ENCODE peak calls at places on chromosomes 5 and 9, in nine cellular contexts. K is fibroblast of lung, Z is astrocyte, B is H1, U is neural progenitor cell, J is GM12878, P is MM.1S, E is keratinocyte, W is GM23248. Y is an unnamed sample.

GRCh38 chr9:11549311-11549794 is 936.6 kb upstream of the PTPRD start:
- DNase-seq in B (no peak), K (no peak), Z (no peak), J (no peak), P (no peak), U (no peak), E (no peak), W (no peak), Y (no peak)

GRCh38 chr5:83066548-83067110 is 10.6 kb downstream of the TMEM167A start:
- DNase-seq in J (no peak), K (no peak), U (peak), W (no peak), P (no peak), Z (no peak), B (no peak), E (no peak), Y (no peak)

GRCh38 chr9:92173318-92173717 is 58.1 kb upstream of the SPTLC1 start:
- DNase-seq in J (peak), Z (no peak), E (no peak), B (no peak), K (no peak), P (no peak), U (no peak), W (no peak), Y (no peak)

GRCh38 chr5:134141346-134142050 is 27.0 kb downstream of the TCF7 start:
- DNase-seq in K (no peak), Z (no peak), E (no peak), W (peak), B (peak), U (no peak), P (no peak), J (no peak), Y (peak)

GRCh38 chr5:164296603-164297080 is 791.2 kb downstream of the MAT2B start:
- DNase-seq in K (peak), P (no peak), Z (peak), U (peak), B (peak), J (no peak), W (no peak), E (no peak), Y (no peak)

GRCh38 chr5:139543423-139543991 is 17.6 kb upstream of the UBE2D2 start:
- DNase-seq in J (no peak), W (peak), B (peak), U (peak), Z (peak), E (no peak), P (peak), K (peak), Y (no peak)

GRCh38 chr5:58963361-58963760 is 380.5 kb downstream of the RAB3C start:
- DNase-seq in U (no peak), P (no peak), W (no peak), E (no peak), J (no peak), B (no peak), K (peak), Z (peak), Y (no peak)

GRCh38 chr5:51544386-51544785 is 161.1 kb downstream of the ISL1 start:
- DNase-seq in P (no peak), U (no peak), J (no peak), E (no peak), Z (peak), W (no peak), B (no peak), K (peak), Y (no peak)

GRCh38 chr5:59034498-59035186 is 451.8 kb downstream of the RAB3C start:
- DNase-seq in E (no peak), B (no peak), U (peak), Z (peak), W (peak), K (peak), J (no peak), P (peak), Y (no peak)

GRCh38 chr9:95733687-95734659 is 141.5 kb upstream of the ERCC6L2 start:
- DNase-seq in U (no peak), Z (no peak), B (no peak), P (no peak), E (no peak), W (no peak), K (no peak), J (no peak), Y (no peak)

GRCh38 chr5:178163772-178164735 is 10.4 kb upstream of the NHP2 start:
- DNase-seq in B (peak), W (peak), U (peak), P (peak), Z (peak), E (no peak), K (peak), J (peak), Y (peak)

GRCh38 chr5:152644316-152644715 is 239.2 kb upstream of the NMUR2 start:
- DNase-seq in E (no peak), B (no peak), Z (no peak), P (no peak), W (no peak), J (no peak), U (no peak), K (no peak), Y (no peak)

GRCh38 chr5:78829811-78830499 is 155.2 kb downstream of the ARSB start:
- DNase-seq in Z (no peak), J (no peak), B (no peak), P (no peak), E (no peak), U (no peak), K (peak), W (no peak), Y (no peak)

GRCh38 chr9:124676159-124676551 is 95.0 kb downstream of the NR6A1 start:
- DNase-seq in W (peak), Z (no peak), J (no peak), K (peak), E (no peak), B (no peak), U (no peak), P (no peak), Y (no peak)

GRCh38 chr9:137491735-137492432 is 32.8 kb upstream of the NSMF start:
- DNase-seq in K (no peak), U (no peak), Z (no peak), P (no peak), E (no peak), W (no peak), B (no peak), J (no peak), Y (no peak)

GRCh38 chr5:60841361-60841760 is 2.7 kb downstream of the ELOVL7 start:
- DNase-seq in B (no peak), W (no peak), Z (no peak), K (no peak), E (no peak), P (no peak), J (no peak), U (no peak), Y (no peak)

GRCh38 chr5:95958308-95959014 is 3.2 kb downstream of the ELL2 start:
- DNase-seq in K (peak), Z (peak), E (peak), J (no peak), P (no peak), U (no peak), W (peak), B (no peak), Y (peak)

GRCh38 chr9:130343445-130343918 is 77.9 kb downstream of the HMCN2 start:
- DNase-seq in Z (no peak), W (peak), B (peak), U (peak), E (no peak), P (no peak), K (no peak), J (no peak), Y (no peak)

GRCh38 chr9:81456431-81456970 is 232.8 kb downstream of the TLE1 start:
- DNase-seq in K (peak), W (peak), J (no peak), P (no peak), U (no peak), B (no peak), Z (peak), E (no peak), Y (no peak)

GRCh38 chr9:96874947-96875459 is 20.7 kb upstream of the ZNF782 start:
- DNase-seq in Z (peak), E (peak), J (peak), W (peak), P (peak), B (no peak), U (no peak), K (peak), Y (peak)
- H3K4me3 ChIP-seq in Z (peak), E (peak), J (peak), W (peak), P (peak), B (peak), U (peak), K (peak), Y (peak)

DNA sequence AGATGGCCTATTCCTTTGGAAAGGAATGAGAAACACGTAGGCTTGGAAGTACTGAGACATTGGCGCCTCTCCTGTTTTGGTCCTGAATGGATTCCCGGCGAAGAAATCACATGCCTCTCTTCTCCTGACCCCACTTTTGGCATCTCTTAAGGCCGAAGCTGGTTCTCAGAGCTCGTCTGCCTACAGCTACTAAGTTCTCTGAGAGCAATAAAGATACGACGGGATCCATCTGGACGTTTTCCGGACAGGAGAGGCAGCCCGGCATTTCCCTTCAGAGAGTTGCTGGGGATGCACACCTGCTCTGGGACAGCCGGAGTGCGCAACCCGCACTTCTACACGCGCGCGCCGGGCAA is 336.8 kb upstream of the PUM3 start:
- DNase-seq in B (no peak), U (no peak), W (no peak), J (no peak), E (no peak), P (no peak), K (no peak), Z (no peak), Y (no peak)
- TF ChIP-seq EZH2 in B (no peak), U (no peak), W (no peak), J (no peak), E (no peak), P (no peak), K (no peak), Z (no peak), Y (no peak)

DNA sequence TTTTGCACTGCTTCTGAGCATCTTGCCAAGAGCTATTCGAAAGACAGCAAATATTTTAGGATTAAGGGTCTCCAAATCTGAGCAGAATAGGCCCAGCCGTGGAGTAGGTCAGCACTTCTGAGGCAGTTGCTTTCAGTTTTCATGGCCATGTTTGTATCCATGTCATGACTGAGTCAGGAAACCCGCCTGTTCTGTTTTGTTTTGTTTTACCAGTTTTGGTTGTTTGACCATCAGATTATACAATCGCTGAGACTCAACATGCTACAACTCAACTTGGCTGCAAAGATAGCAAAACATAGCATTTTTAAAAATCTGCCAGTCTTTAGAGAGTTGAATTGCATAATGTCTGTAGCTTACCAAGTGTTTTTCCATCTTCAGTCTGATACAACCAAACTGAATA is 185.2 kb upstream of the ZNF462 start:
- DNase-seq in K (no peak), W (no peak), E (no peak), Z (no peak), J (no peak), B (no peak), P (no peak), U (no peak), Y (no peak)
- H3K9ac ChIP-seq in K (no peak), W (no peak), E (no peak), Z (no peak), J (no peak), B (no peak), P (no peak), U (no peak), Y (no peak)

DNA sequence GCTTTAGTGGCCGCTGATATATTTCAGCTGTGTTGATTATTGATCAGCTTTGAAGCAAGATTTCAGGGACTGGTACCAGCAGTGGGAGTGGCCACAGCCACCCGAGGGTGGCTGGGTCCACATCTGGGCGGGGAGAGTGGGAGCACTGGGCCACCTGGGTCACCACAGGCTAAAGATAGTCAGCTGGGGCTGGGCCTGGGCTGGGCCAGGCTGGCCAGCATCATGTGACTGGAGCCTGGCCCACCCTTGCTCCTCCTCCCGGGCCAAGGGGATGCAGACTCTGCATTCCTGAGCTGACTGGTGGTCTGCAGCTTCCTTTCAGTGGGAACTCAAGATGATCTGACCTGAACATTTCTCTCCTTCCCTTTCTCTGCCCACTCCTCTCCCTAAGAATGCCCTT is 27.1 kb downstream of the LARP1 start:
- DNase-seq in B (no peak), P (no peak), K (no peak), U (peak), J (no peak), E (no peak), Z (no peak), W (no peak), Y (no peak)
- H3K4me3 ChIP-seq in B (no peak), P (no peak), K (no peak), U (no peak), J (no peak), E (no peak), Z (no peak), W (no peak), Y (no peak)

GRCh38 chr9:132164604-132165362 is 2.9 kb downstream of the NTNG2 start:
- DNase-seq in K (no peak), U (peak), E (no peak), J (no peak), P (no peak), B (no peak), Z (no peak), W (peak), Y (no peak)

GRCh38 chr9:132161743-132162187 is at the start of gene NTNG2:
- DNase-seq in K (no peak), E (no peak), W (no peak), U (no peak), B (no peak), P (no peak), Z (no peak), J (no peak), Y (no peak)

GRCh38 chr9:132163457-132163875 is 1.6 kb downstream of the NTNG2 start:
- DNase-seq in P (no peak), J (no peak), E (no peak), W (peak), B (no peak), U (peak), K (peak), Z (no peak), Y (no peak)

GRCh38 chr9:132162764-132163456 is 1.1 kb downstream of the NTNG2 start:
- DNase-seq in W (no peak), B (no peak), Z (no peak), J (no peak), E (no peak), P (no peak), U (peak), K (no peak), Y (no peak)

GRCh38 chr9:132163876-132164603 is 2.2 kb downstream of the NTNG2 start:
- DNase-seq in E (no peak), P (no peak), B (no peak), U (peak), J (no peak), Z (no peak), K (no peak), W (no peak), Y (no peak)
- TF ChIP-seq EZH2 in E (peak), P (peak), B (peak), U (peak), J (no peak), Z (peak), K (peak), W (peak), Y (no peak)

GRCh38 chr5:98997000-98997399 is 68.2 kb upstream of the CHD1 start:
- DNase-seq in B (no peak), J (no peak), K (peak), P (no peak), E (no peak), U (no peak), Z (peak), W (peak), Y (no peak)
- H3K9ac ChIP-seq in B (no peak), J (no peak), K (no peak), P (no peak), E (no peak), U (no peak), Z (no peak), W (no peak), Y (no peak)